ENCODE peak calls at places on chromosomes 5 and 9, in four cellular contexts. W is HT-29, O is heart left ventricle, T is NCI-H446 treated with DMSO at 0.1 percent for 48 hours. C is an unnamed sample.

GRCh38 chr5:124460666-124461065 is 285.8 kb downstream of the ZNF608 start:
- DNase-seq in W (no peak), O (no peak), T (no peak), C (peak; percentile 49)

GRCh38 chr9:126410229-126410628 is 83.6 kb downstream of the MVB12B start:
- DNase-seq in W (no peak), O (no peak), T (no peak), C (no peak)

GRCh38 chr9:120767451-120767850 is 25.8 kb downstream of the FBXW2 start:
- DNase-seq in W (peak; percentile 27), O (no peak), T (no peak), C (no peak)

GRCh38 chr5:148060881-148061280 is 2.9 kb upstream of the SPINK5 start:
- DNase-seq in W (no peak), O (no peak), T (no peak), C (no peak)

GRCh38 chr9:130970855-130971254 is 31.8 kb upstream of the FIBCD1 start:
- DNase-seq in W (no peak), O (no peak), T (no peak), C (no peak)

GRCh38 chr5:130109152-130109551 is 204.9 kb downstream of the CHSY3 start:
- DNase-seq in W (peak; percentile 30), O (no peak), T (no peak), C (peak; percentile 12)

GRCh38 chr5:79236970-79237734 is 1.2 kb downstream of the JMY start:
- DNase-seq in W (peak; percentile 67), O (peak; percentile 21), T (no peak), C (peak; percentile 60)

GRCh38 chr5:675876-676698 is 17.1 kb downstream of the TPPP start:
- DNase-seq in W (no peak), O (no peak), T (no peak), C (no peak)

GRCh38 chr9:130900701-130901497 is 4.3 kb upstream of the QRFP start:
- DNase-seq in W (no peak), O (no peak), T (no peak), C (no peak)

GRCh38 chr9:25677301-25678146 is 720 bp downstream of the TUSC1 start:
- DNase-seq in W (peak; percentile 77), O (peak; percentile 84), T (peak; percentile 35), C (peak; percentile 58)

GRCh38 chr9:99057665-99058625 is 47.0 kb upstream of the TGFBR1 start:
- DNase-seq in W (no peak), O (no peak), T (no peak), C (no peak)

GRCh38 chr5:172795401-172795977 is 24.5 kb upstream of the DUSP1 start:
- DNase-seq in W (no peak), O (peak; percentile 93), T (peak; percentile 89), C (no peak)

GRCh38 chr5:137367951-137368350 is 131.2 kb downstream of the SPOCK1 start:
- DNase-seq in W (no peak), O (no peak), T (no peak), C (no peak)

GRCh38 chr5:77167695-77168111 is 42.8 kb upstream of the PDE8B start:
- DNase-seq in W (no peak), O (no peak), T (peak; percentile 60), C (no peak)

GRCh38 chr5:1052076-1052475 is 43.5 kb downstream of the NKD2 start:
- DNase-seq in W (no peak), O (no peak), T (no peak), C (no peak)

GRCh38 chr9:113548221-113549041 is 84.9 kb downstream of the RGS3 start:
- DNase-seq in W (peak; percentile 47), O (peak; percentile 78), T (no peak), C (no peak)

GRCh38 chr9:33350310-33350709 is 52.1 kb downstream of the AQP7 start:
- DNase-seq in W (peak; percentile 48), O (no peak), T (no peak), C (no peak)

GRCh38 chr5:10590226-10591047 is 26.6 kb downstream of the ANKRD33B start:
- DNase-seq in W (no peak), O (peak; percentile 61), T (peak; percentile 30), C (no peak)

GRCh38 chr9:120650352-120650751 is 63.9 kb downstream of the MEGF9 start:
- DNase-seq in W (no peak), O (no peak), T (no peak), C (no peak)

GRCh38 chr5:160480652-160481051 is 59.0 kb downstream of the PTTG1 start:
- DNase-seq in W (no peak), O (no peak), T (no peak), C (no peak)

GRCh38 chr5:141349917-141350619 is at the start of gene PCDHGB1:
- DNase-seq in W (peak; percentile 42), O (no peak), T (peak; percentile 9), C (peak; percentile 48)

GRCh38 chr5:2756764-2757163 is 5.3 kb upstream of the IRX2 start:
- DNase-seq in W (no peak), O (no peak), T (no peak), C (no peak)

GRCh38 chr5:52811067-52811749 is 23.5 kb downstream of the ITGA1 start:
- DNase-seq in W (peak; percentile 30), O (no peak), T (no peak), C (no peak)

GRCh38 chr5:40676643-40677333 is 2.9 kb upstream of the PTGER4 start:
- DNase-seq in W (no peak), O (peak; percentile 34), T (no peak), C (no peak)

GRCh38 chr9:27423919-27424710 is 100.0 kb upstream of the IFNK start:
- DNase-seq in W (no peak), O (no peak), T (no peak), C (no peak)

GRCh38 chr5:150918613-150919012 is 13.8 kb upstream of the ZNF300 start:
- DNase-seq in W (no peak), O (no peak), T (no peak), C (no peak)

GRCh38 chr9:19184144-19184917 is 46.2 kb upstream of the DENND4C start:
- DNase-seq in W (peak; percentile 82), O (peak; percentile 72), T (no peak), C (peak; percentile 65)

GRCh38 chr9:75410405-75410804 is 322.1 kb downstream of the OSTF1 start:
- DNase-seq in W (no peak), O (no peak), T (no peak), C (no peak)

GRCh38 chr9:34984049-34984448 is 5.5 kb upstream of the DNAJB5 start:
- DNase-seq in W (no peak), O (no peak), T (no peak), C (no peak)

GRCh38 chr9:124130277-124131075 is 118.9 kb downstream of the LHX2 start:
- DNase-seq in W (no peak), O (no peak), T (no peak), C (no peak)

GRCh38 chr9:98808411-98808815 is 943 bp downstream of the GALNT12 start:
- DNase-seq in W (peak; percentile 96), O (no peak), T (no peak), C (peak; percentile 49)

GRCh38 chr9:95032580-95033298 is 284.8 kb downstream of the FANCC start:
- DNase-seq in W (no peak), O (no peak), T (no peak), C (no peak)

GRCh38 chr9:98899399-98900056 is 44.2 kb upstream of the COL15A1 start:
- DNase-seq in W (no peak), O (no peak), T (no peak), C (no peak)

GRCh38 chr5:14406554-14406849 is 175.1 kb upstream of the OTULINL start:
- DNase-seq in W (no peak), O (no peak), T (no peak), C (no peak)

GRCh38 chr5:9094582-9094981 is 451.3 kb downstream of the SEMA5A start:
- DNase-seq in W (no peak), O (no peak), T (no peak), C (no peak)

GRCh38 chr9:73039253-73039915 is 86.5 kb upstream of the ALDH1A1 start:
- DNase-seq in W (no peak), O (no peak), T (no peak), C (peak; percentile 4)

GRCh38 chr9:87447547-87448432 is 49.9 kb upstream of the DAPK1 start:
- DNase-seq in W (no peak), O (no peak), T (no peak), C (no peak)

GRCh38 chr9:129889936-129890717 is 54.9 kb downstream of the USP20 start:
- DNase-seq in W (no peak), O (no peak), T (no peak), C (no peak)

C was measured in cerebellar cortex.